ENCODE peak calls at places on chromosomes 4 and X, in four cellular contexts. One of them, this sample, is unnamed.

GRCh38 chrX:70030242-70030823 is 19.4 kb downstream of the AWAT2 start:
- DNase-seq in fibroblast of mammary gland: peak
- DNase-seq in right atrium auricular region: no peak
- DNase-seq in H9: peak
- DNase-seq in this sample: peak

GRCh38 chr4:48047421-48047844 is 30.9 kb downstream of the NIPAL1 start:
- DNase-seq in H9: no peak
- DNase-seq in fibroblast of mammary gland: no peak
- DNase-seq in right atrium auricular region: no peak
- DNase-seq in this sample: no peak

GRCh38 chrX:125492439-125492838 is 172.8 kb downstream of the TEX13C start:
- DNase-seq in H9: no peak
- DNase-seq in fibroblast of mammary gland: no peak
- DNase-seq in right atrium auricular region: no peak
- DNase-seq in this sample: no peak

GRCh38 chr4:186723207-186724047 is at the start of gene FAT1:
- DNase-seq in right atrium auricular region: no peak
- DNase-seq in H9: peak
- DNase-seq in fibroblast of mammary gland: peak
- DNase-seq in this sample: peak

GRCh38 chr4:15373363-15373762 is 54.5 kb upstream of the C1QTNF7 start:
- DNase-seq in fibroblast of mammary gland: peak
- DNase-seq in H9: no peak
- DNase-seq in right atrium auricular region: no peak
- DNase-seq in this sample: no peak

GRCh38 chr4:94621491-94622080 is 136.2 kb upstream of the BMPR1B start:
- DNase-seq in fibroblast of mammary gland: peak
- DNase-seq in H9: no peak
- DNase-seq in right atrium auricular region: no peak
- DNase-seq in this sample: no peak

GRCh38 chr4:114780205-114780604 is 181.6 kb downstream of the UGT8 start:
- DNase-seq in H9: peak
- DNase-seq in right atrium auricular region: no peak
- DNase-seq in fibroblast of mammary gland: peak
- DNase-seq in this sample: no peak

GRCh38 chr4:164648151-164648848 is 105.6 kb upstream of the SMIM31 start:
- DNase-seq in right atrium auricular region: no peak
- DNase-seq in H9: no peak
- DNase-seq in fibroblast of mammary gland: peak
- DNase-seq in this sample: no peak

GRCh38 chr4:95728145-95728544 is 111.7 kb upstream of the PDHA2 start:
- DNase-seq in right atrium auricular region: no peak
- DNase-seq in fibroblast of mammary gland: peak
- DNase-seq in H9: no peak
- DNase-seq in this sample: no peak

GRCh38 chr4:48268956-48269860 is at the start of gene TEC:
- DNase-seq in right atrium auricular region: peak
- DNase-seq in fibroblast of mammary gland: peak
- DNase-seq in H9: peak
- DNase-seq in this sample: peak

GRCh38 chr4:142091085-142091513 is 454.7 kb downstream of the IL15 start:
- DNase-seq in fibroblast of mammary gland: peak
- DNase-seq in H9: no peak
- DNase-seq in right atrium auricular region: no peak
- DNase-seq in this sample: no peak

GRCh38 chrX:151904989-151905388 is 7.7 kb upstream of the MAGEA4 start:
- DNase-seq in fibroblast of mammary gland: no peak
- DNase-seq in H9: no peak
- DNase-seq in right atrium auricular region: no peak
- DNase-seq in this sample: no peak

GRCh38 chr4:124867551-124867950 is 155.0 kb upstream of the ANKRD50 start:
- DNase-seq in fibroblast of mammary gland: no peak
- DNase-seq in right atrium auricular region: no peak
- DNase-seq in H9: no peak
- DNase-seq in this sample: no peak

GRCh38 chr4:94084155-94084554 is 123.5 kb upstream of the SMARCAD1 start:
- DNase-seq in right atrium auricular region: no peak
- DNase-seq in H9: peak
- DNase-seq in fibroblast of mammary gland: no peak
- DNase-seq in this sample: no peak

GRCh38 chr4:15015170-15015569 is 12.9 kb downstream of the CPEB2 start:
- DNase-seq in H9: no peak
- DNase-seq in fibroblast of mammary gland: no peak
- DNase-seq in right atrium auricular region: no peak
- DNase-seq in this sample: no peak

GRCh38 chr4:173288698-173289350 is 45.3 kb downstream of the HMGB2 start:
- DNase-seq in right atrium auricular region: no peak
- DNase-seq in H9: no peak
- DNase-seq in fibroblast of mammary gland: no peak
- DNase-seq in this sample: no peak

GRCh38 chrX:149032449-149032848 is 472.7 kb downstream of the IDS start:
- DNase-seq in H9: no peak
- DNase-seq in fibroblast of mammary gland: no peak
- DNase-seq in right atrium auricular region: no peak
- DNase-seq in this sample: no peak

GRCh38 chrX:72101597-72102037 is 30.1 kb downstream of the RTL5 start:
- DNase-seq in fibroblast of mammary gland: no peak
- DNase-seq in right atrium auricular region: no peak
- DNase-seq in H9: peak
- DNase-seq in this sample: no peak

GRCh38 chrX:386239-386767 is 404 bp downstream of the PPP2R3B start:
- DNase-seq in fibroblast of mammary gland: no peak
- DNase-seq in right atrium auricular region: no peak
- DNase-seq in H9: no peak
- DNase-seq in this sample: peak

GRCh38 chr4:8792491-8792890 is 79.1 kb downstream of the HMX1 start:
- DNase-seq in right atrium auricular region: no peak
- DNase-seq in H9: no peak
- DNase-seq in fibroblast of mammary gland: no peak
- DNase-seq in this sample: no peak

GRCh38 chrX:44223150-44223549 is 120.3 kb downstream of the EFHC2 start:
- DNase-seq in fibroblast of mammary gland: peak
- DNase-seq in right atrium auricular region: no peak
- DNase-seq in H9: no peak
- DNase-seq in this sample: no peak

GRCh38 chr4:173008436-173008835 is 160.2 kb upstream of the GALNT7 start:
- DNase-seq in H9: no peak
- DNase-seq in fibroblast of mammary gland: no peak
- DNase-seq in right atrium auricular region: no peak
- DNase-seq in this sample: no peak

GRCh38 chr4:42965326-42965725 is 72.8 kb downstream of the GRXCR1 start:
- DNase-seq in H9: no peak
- DNase-seq in right atrium auricular region: no peak
- DNase-seq in fibroblast of mammary gland: no peak
- DNase-seq in this sample: no peak

GRCh38 chr4:68735106-68735505 is 64.7 kb upstream of the UGT2B15 start:
- DNase-seq in right atrium auricular region: no peak
- DNase-seq in H9: no peak
- DNase-seq in fibroblast of mammary gland: no peak
- DNase-seq in this sample: no peak

GRCh38 chr4:143397335-143397734 is 60.7 kb downstream of the GAB1 start:
- DNase-seq in fibroblast of mammary gland: peak
- DNase-seq in right atrium auricular region: no peak
- DNase-seq in H9: no peak
- DNase-seq in this sample: no peak

GRCh38 chr4:42371306-42372063 is 25.8 kb upstream of the SHISA3 start:
- DNase-seq in H9: no peak
- DNase-seq in fibroblast of mammary gland: peak
- DNase-seq in right atrium auricular region: no peak
- DNase-seq in this sample: no peak

GRCh38 chrX:88135735-88136134 is 611.3 kb upstream of the CPXCR1 start:
- DNase-seq in fibroblast of mammary gland: peak
- DNase-seq in H9: no peak
- DNase-seq in right atrium auricular region: no peak
- DNase-seq in this sample: no peak

GRCh38 chr4:13102344-13102743 is 381.8 kb downstream of the RAB28 start:
- DNase-seq in H9: no peak
- DNase-seq in right atrium auricular region: no peak
- DNase-seq in fibroblast of mammary gland: peak
- DNase-seq in this sample: no peak

GRCh38 chrX:38055170-38055847 is 49.0 kb downstream of the SYTL5 start:
- DNase-seq in right atrium auricular region: no peak
- DNase-seq in H9: no peak
- DNase-seq in fibroblast of mammary gland: peak
- DNase-seq in this sample: no peak

GRCh38 chr4:43458293-43458692 is 565.8 kb downstream of the GRXCR1 start:
- DNase-seq in H9: no peak
- DNase-seq in fibroblast of mammary gland: no peak
- DNase-seq in right atrium auricular region: no peak
- DNase-seq in this sample: no peak

GRCh38 chrX:45851434-45851991 is 650.8 kb upstream of the DIPK2B start:
- DNase-seq in fibroblast of mammary gland: no peak
- DNase-seq in H9: peak
- DNase-seq in right atrium auricular region: no peak
- DNase-seq in this sample: peak

GRCh38 chrX:40152706-40153334 is 55.1 kb upstream of the BCOR start:
- DNase-seq in right atrium auricular region: no peak
- DNase-seq in H9: peak
- DNase-seq in fibroblast of mammary gland: no peak
- DNase-seq in this sample: peak

GRCh38 chr4:146582864-146583263 is 55.8 kb upstream of the POU4F2 start:
- DNase-seq in H9: no peak
- DNase-seq in fibroblast of mammary gland: peak
- DNase-seq in right atrium auricular region: no peak
- DNase-seq in this sample: no peak

GRCh38 chr4:7430368-7430964 is 4.3 kb downstream of the PSAPL1 start:
- DNase-seq in H9: peak
- DNase-seq in fibroblast of mammary gland: no peak
- DNase-seq in right atrium auricular region: no peak
- DNase-seq in this sample: no peak

GRCh38 chr4:1512738-1513660 is 106.8 kb upstream of the NKX1-1 start:
- DNase-seq in right atrium auricular region: no peak
- DNase-seq in H9: peak
- DNase-seq in fibroblast of mammary gland: no peak
- DNase-seq in this sample: peak

GRCh38 chr4:128341634-128342033 is 54.0 kb upstream of the PGRMC2 start:
- DNase-seq in right atrium auricular region: no peak
- DNase-seq in H9: no peak
- DNase-seq in fibroblast of mammary gland: no peak
- DNase-seq in this sample: no peak
- TF ChIP-seq CTCF in right atrium auricular region: no peak
- TF ChIP-seq CTCF in H9: peak
- TF ChIP-seq CTCF in fibroblast of mammary gland: no peak
- TF ChIP-seq CTCF in this sample: no peak

GRCh38 chrX:2690856-2691542 is at the start of gene CD99:
- DNase-seq in H9: peak
- DNase-seq in right atrium auricular region: peak
- DNase-seq in fibroblast of mammary gland: peak
- DNase-seq in this sample: peak
- TF ChIP-seq CTCF in H9: no peak
- TF ChIP-seq CTCF in right atrium auricular region: no peak
- TF ChIP-seq CTCF in fibroblast of mammary gland: no peak
- TF ChIP-seq CTCF in this sample: no peak

DNA sequence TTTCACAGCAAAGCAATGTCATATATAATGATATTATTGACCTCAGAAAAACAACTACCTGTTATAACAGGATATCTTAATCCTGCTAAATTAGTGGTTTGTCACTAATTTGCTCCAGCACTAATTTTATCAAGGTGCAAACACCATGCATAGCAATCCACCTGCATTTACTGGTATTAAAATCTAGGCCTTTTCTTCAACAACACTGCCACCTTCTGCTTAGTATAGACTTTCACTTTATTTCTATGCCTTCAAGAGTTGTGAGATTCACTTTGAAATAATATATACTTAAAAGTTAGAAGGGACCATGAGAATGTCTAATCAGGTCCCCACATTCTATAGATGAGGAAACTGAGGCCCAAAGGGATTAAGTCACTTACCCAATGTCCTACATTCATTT is 82.1 kb upstream of the IQCM start:
- DNase-seq in H9: no peak
- DNase-seq in right atrium auricular region: no peak
- DNase-seq in fibroblast of mammary gland: peak
- DNase-seq in this sample: no peak
- TF ChIP-seq CTCF in H9: peak
- TF ChIP-seq CTCF in right atrium auricular region: no peak
- TF ChIP-seq CTCF in fibroblast of mammary gland: peak
- TF ChIP-seq CTCF in this sample: no peak

GRCh38 chrX:49101629-49101984 is 21.9 kb upstream of the WDR45 start:
- DNase-seq in right atrium auricular region: no peak
- DNase-seq in fibroblast of mammary gland: no peak
- DNase-seq in H9: peak
- DNase-seq in this sample: no peak
- TF ChIP-seq CTCF in right atrium auricular region: no peak
- TF ChIP-seq CTCF in fibroblast of mammary gland: no peak
- TF ChIP-seq CTCF in H9: peak
- TF ChIP-seq CTCF in this sample: no peak

This sample was measured in glutamatergic neuron.